ENCODE peak calls at places on chromosomes 2 and 18, in four cellular contexts. R is SK-N-SH, T is HepG2, K is GM12878. S is an unnamed sample.

GRCh38 chr2:14234911-14235310 is 397.6 kb upstream of the LRATD1 start:
- DNase-seq in R (no peak), T (no peak), K (no peak), S (no peak)

GRCh38 chr2:218010838-218011616 is 8.2 kb upstream of the TNS1 start:
- DNase-seq in R (peak), T (no peak), K (no peak), S (no peak)

GRCh38 chr18:77557030-77557429 is 307.4 kb downstream of the GALR1 start:
- DNase-seq in R (no peak), T (no peak), K (no peak), S (peak)

GRCh38 chr2:137435176-137435575 is 529.1 kb upstream of the HNMT start:
- DNase-seq in R (no peak), T (no peak), K (no peak), S (no peak)

GRCh38 chr2:111647359-111647758 is 236.6 kb downstream of the ANAPC1 start:
- DNase-seq in R (no peak), T (no peak), K (no peak), S (no peak)

GRCh38 chr18:57519668-57520424 is 66.7 kb downstream of the FECH start:
- DNase-seq in R (no peak), T (no peak), K (no peak), S (no peak)

GRCh38 chr2:47249427-47249826 is 94.3 kb upstream of the STPG4 start:
- DNase-seq in R (no peak), T (no peak), K (no peak), S (no peak)

GRCh38 chr2:201949036-201950012 is 84.3 kb upstream of the FZD7 start:
- DNase-seq in R (peak), T (no peak), K (no peak), S (peak)

GRCh38 chr2:239468491-239469017 is 67.7 kb upstream of the HDAC4 start:
- DNase-seq in R (no peak), T (no peak), K (no peak), S (no peak)

GRCh38 chr18:46452820-46453219 is 204.2 kb downstream of the LOXHD1 start:
- DNase-seq in R (no peak), T (no peak), K (no peak), S (no peak)

GRCh38 chr2:42698940-42699339 is 65.0 kb downstream of the OXER1 start:
- DNase-seq in R (peak), T (no peak), K (no peak), S (no peak)

GRCh38 chr2:12502759-12503158 is 214.0 kb upstream of the TRIB2 start:
- DNase-seq in R (no peak), T (no peak), K (no peak), S (no peak)

GRCh38 chr2:70977605-70978205 is 725 bp upstream of the ANKRD53 start:
- DNase-seq in R (peak), T (peak), K (no peak), S (no peak)

GRCh38 chr2:239316562-239317465 is 84.0 kb downstream of the HDAC4 start:
- DNase-seq in R (no peak), T (no peak), K (no peak), S (no peak)

GRCh38 chr2:132937629-132938028 is 267.6 kb upstream of the LYPD1 start:
- DNase-seq in R (no peak), T (no peak), K (no peak), S (no peak)

GRCh38 chr2:169999041-169999440 is 171.8 kb downstream of the UBR3 start:
- DNase-seq in R (peak), T (no peak), K (no peak), S (no peak)

GRCh38 chr2:43075906-43076585 is 150.4 kb downstream of the ZFP36L2 start:
- DNase-seq in R (no peak), T (no peak), K (no peak), S (no peak)

GRCh38 chr2:234334146-234334545 is 162.7 kb downstream of the ARL4C start:
- DNase-seq in R (peak), T (no peak), K (no peak), S (no peak)

GRCh38 chr18:37684590-37684989 is 119.0 kb upstream of the CELF4 start:
- DNase-seq in R (no peak), T (no peak), K (no peak), S (no peak)

GRCh38 chr2:231364961-231365810 is 30.3 kb upstream of the B3GNT7 start:
- DNase-seq in R (peak), T (peak), K (no peak), S (no peak)

GRCh38 chr2:62760555-62760954 is 55.0 kb downstream of the EHBP1 start:
- DNase-seq in R (no peak), T (no peak), K (no peak), S (no peak)

GRCh38 chr2:209141142-209141541 is 282.7 kb upstream of the MAP2 start:
- DNase-seq in R (no peak), T (no peak), K (no peak), S (no peak)

GRCh38 chr18:2625217-2625616 is 30.3 kb upstream of the SMCHD1 start:
- DNase-seq in R (no peak), T (no peak), K (no peak), S (no peak)

GRCh38 chr2:11556101-11556806 is 22.4 kb downstream of the GREB1 start:
- DNase-seq in R (no peak), T (no peak), K (no peak), S (no peak)

GRCh38 chr2:170462433-170463205 is 252.5 kb upstream of the SP5 start:
- DNase-seq in R (no peak), T (no peak), K (no peak), S (no peak)

GRCh38 chr2:84942166-84942565 is 28.8 kb upstream of the KCMF1 start:
- DNase-seq in R (no peak), T (no peak), K (no peak), S (no peak)

GRCh38 chr2:19554520-19554919 is 196.1 kb upstream of the OSR1 start:
- DNase-seq in R (no peak), T (no peak), K (no peak), S (no peak)

DNA sequence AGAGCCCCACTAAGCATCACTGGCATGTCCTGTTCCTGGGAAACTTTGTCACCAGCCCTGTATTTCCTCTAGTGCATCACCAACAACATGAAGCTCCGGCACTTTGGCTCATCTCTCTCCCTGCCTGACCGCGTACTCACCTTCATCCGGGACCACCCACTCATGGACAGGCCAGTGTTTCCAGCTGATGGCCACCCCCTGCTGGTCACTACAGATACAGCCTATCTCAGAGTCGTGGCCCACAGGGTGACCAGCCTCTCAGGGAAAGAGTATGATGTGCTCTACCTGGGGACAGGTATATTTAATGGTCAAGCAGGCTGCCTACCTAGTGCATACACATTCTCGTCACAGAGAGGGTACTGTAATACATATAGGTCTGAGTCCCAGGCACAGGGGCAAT is 21.0 kb downstream of the SEMA4F start:
- DNase-seq in R (peak), T (no peak), K (no peak), S (no peak)
- TF ChIP-seq TCF12 in R (no peak), T (no peak), K (no peak), S (no peak)

DNA sequence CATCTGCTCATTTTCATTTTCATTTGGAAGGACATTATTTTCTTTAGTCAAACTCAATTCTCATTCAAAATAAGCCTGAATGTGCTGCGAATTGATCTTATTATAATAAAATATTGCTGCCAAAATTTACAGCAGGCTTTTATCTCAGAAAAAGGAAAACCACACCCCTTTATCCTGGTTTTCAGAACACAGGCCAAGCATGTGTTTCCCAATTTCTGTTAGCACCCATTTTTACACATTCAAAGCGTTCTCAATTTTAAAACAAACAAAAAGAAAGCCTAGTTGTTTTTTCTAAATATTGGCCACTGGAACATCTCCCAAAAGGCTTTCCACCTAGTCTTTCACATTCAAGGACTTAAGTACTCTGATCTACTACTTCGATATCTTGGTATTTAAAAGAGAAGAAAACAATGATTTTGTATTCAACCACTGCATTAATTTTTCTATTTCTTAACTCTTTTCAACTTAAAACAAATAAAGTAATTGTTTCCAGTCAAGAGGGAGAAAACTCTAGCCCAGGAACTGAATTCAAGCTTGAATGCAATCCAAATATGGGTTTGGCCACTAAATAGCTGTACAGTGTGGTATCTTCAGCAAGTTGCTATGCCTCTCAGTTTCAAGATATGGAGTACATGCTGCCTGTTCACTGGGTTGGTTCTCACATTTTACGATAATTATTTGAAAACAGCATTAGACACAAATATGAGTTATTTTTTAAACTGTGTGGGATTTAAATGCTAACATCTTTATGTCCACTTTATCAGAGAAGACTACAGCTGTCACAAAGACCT is 52.5 kb downstream of the CDH2 start:
- DNase-seq in R (no peak), T (no peak), K (no peak), S (no peak)
- TF ChIP-seq TCF12 in R (no peak), T (no peak), K (no peak), S (no peak)

GRCh38 chr2:23565374-23565773 is 180.4 kb downstream of the KLHL29 start:
- DNase-seq in R (no peak), T (no peak), K (no peak), S (no peak)
- TF ChIP-seq TCF12 in R (no peak), T (no peak), K (no peak), S (no peak)

GRCh38 chr2:54955674-54956391 is 94.4 kb downstream of the RTN4 start:
- DNase-seq in R (no peak), T (peak), K (no peak), S (no peak)
- TF ChIP-seq TCF12 in R (no peak), T (no peak), K (no peak), S (no peak)

GRCh38 chr2:143399679-143400078 is 270.5 kb downstream of the ARHGAP15 start:
- DNase-seq in R (no peak), T (no peak), K (no peak), S (no peak)

GRCh38 chr2:143402462-143402861 is 273.2 kb downstream of the ARHGAP15 start:
- DNase-seq in R (no peak), T (no peak), K (no peak), S (no peak)

GRCh38 chr2:143398701-143399260 is 269.6 kb downstream of the ARHGAP15 start:
- DNase-seq in R (no peak), T (no peak), K (no peak), S (no peak)

GRCh38 chr2:143392358-143392757 is 263.1 kb downstream of the ARHGAP15 start:
- DNase-seq in R (no peak), T (no peak), K (no peak), S (no peak)

GRCh38 chr2:143397886-143398614 is 268.8 kb downstream of the ARHGAP15 start:
- DNase-seq in R (no peak), T (no peak), K (peak), S (no peak)
- TF ChIP-seq TCF12 in R (no peak), T (no peak), K (no peak), S (no peak)

GRCh38 chr2:144905956-144906355 is 386.0 kb upstream of the ZEB2 start:
- DNase-seq in R (no peak), T (no peak), K (no peak), S (no peak)
- TF ChIP-seq TCF12 in R (no peak), T (no peak), K (no peak), S (no peak)

GRCh38 chr18:40739029-40739428 is 1216.0 kb upstream of the PIK3C3 start:
- DNase-seq in R (no peak), T (no peak), K (no peak), S (no peak)
- TF ChIP-seq TCF12 in R (no peak), T (no peak), K (no peak), S (no peak)

DNA sequence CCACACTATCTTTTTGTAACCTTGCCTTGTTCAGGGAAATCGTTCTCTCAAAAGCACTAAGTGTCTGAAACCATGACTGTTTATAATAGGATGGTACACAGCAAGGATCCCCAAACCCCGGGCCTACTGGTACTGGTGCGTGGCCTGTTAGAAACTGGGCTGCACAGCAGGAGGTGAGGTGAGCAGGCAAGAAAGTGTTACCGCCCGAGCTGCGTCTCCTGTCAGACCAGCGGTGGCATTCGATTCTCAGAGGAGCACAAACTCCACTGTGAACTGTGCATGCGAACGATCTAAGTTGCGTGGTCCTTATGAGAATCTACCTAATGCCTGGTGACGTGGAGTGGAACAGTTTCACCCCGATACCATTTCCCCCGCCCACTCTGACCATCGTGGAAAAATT is 81.8 kb upstream of the KCNJ3 start:
- DNase-seq in R (no peak), T (no peak), K (no peak), S (no peak)
- TF ChIP-seq TCF12 in R (no peak), T (no peak), K (no peak), S (no peak)

DNA sequence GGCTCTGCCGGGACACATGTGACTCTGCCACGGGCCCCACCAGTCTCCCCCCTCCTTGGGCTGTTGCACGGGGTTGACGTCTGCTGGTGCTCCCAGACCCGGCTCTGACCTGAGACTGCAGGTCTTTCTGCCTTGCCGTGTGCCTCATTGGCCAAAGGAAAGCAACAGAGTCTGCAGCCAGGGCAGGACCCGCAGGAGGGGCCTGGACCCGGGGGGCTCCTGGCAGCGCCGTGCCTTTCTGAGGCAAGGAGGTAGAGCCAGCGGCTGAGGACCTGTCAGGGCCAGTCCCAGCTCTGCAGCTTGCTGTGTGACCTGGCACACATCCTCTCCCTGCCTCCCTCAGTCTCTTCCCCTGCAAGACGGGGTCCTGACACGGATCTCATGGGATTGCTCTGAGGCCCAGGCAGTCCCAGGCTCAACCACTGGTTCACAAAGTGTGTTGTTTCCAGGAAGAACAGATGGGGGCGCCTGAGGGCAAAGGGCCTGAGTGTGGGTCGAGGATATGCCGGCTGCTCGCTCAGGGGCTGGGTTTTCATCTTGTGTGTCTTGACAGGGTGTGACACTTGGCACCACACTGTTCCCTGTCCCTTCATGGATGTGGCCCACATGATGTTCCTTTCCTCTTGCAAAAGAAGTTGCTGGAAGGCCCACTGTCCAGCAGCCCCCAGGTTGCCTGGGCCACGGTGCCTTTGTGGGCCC is 9.0 kb downstream of the CAPN10 start:
- DNase-seq in R (peak), T (peak), K (no peak), S (peak)
- TF ChIP-seq TCF12 in R (no peak), T (no peak), K (no peak), S (no peak)

DNA sequence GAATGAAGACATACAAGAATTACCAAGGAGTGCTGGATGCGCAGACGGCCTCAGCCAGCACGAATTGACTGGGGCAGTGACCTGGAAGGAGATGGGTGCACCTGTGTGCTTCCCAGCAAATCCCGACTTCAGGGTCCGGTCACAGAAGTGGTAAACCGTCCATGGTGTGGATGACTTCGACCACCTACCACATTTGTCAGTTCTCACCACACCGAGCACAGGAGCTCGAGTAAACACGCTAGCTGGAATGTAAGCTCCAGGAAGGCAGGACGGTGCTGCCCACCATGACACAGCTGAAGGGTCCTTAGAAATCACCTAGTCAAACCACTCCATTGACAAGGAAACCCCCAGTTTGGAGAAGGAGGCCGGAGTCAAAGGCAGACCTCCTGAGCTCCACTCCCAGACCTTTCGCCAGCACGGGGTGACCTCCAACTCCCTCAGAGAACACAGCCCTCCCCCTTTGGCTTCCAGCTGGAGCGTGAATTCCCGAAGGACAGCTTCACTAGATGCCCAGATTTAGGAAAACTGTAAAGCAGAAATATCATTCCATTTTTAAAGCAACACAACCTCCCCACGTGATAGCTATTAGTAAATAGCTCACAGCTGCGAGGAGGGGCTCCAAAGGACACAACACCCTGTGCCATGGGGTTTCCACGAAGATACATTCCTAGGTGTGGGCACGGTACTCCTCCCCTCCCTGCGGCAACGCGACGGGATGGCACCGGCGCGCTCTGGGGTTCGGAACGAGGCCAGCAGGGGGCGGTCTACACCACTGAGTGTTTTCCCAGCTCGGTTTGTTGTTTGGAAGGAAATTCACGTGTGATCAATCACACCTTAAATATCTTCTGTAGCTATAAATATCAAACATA is 34.1 kb upstream of the GNAL start:
- DNase-seq in R (peak), T (no peak), K (no peak), S (peak)
- TF ChIP-seq TCF12 in R (no peak), T (no peak), K (no peak), S (no peak)

S was measured in H1.